ENCODE peak calls at places on chromosomes 6 and 20, in nine cellular contexts. N is body of pancreas; Z is omental fat pad; K is tibial nerve; D is lower leg skin; J is sigmoid colon; P is uterus; H is activated CD8-positive, alpha-beta T cell treated with anti-CD3 and anti-CD28 coated beads for 36 hours; L is mammary epithelial cell. B is an unnamed sample.

GRCh38 chr6:45822269-45822812 is 193.3 kb downstream of the CLIC5 start:
- DNase-seq in N (no peak), Z (no peak), K (no peak), D (no peak), J (no peak), P (no peak), H (peak; percentile 66), L (no peak), B (no peak)

GRCh38 chr6:13307508-13307995 is 20.8 kb downstream of the TBC1D7 start:
- DNase-seq in N (no peak), Z (no peak), K (no peak), D (no peak), J (no peak), P (peak; percentile 41), H (no peak), L (peak; percentile 13), B (no peak)

GRCh38 chr6:116087437-116088027 is 13.1 kb upstream of the NT5DC1 start:
- DNase-seq in N (no peak), Z (no peak), K (no peak), D (no peak), J (no peak), P (no peak), H (no peak), L (peak; percentile 84), B (no peak)

GRCh38 chr20:43925215-43925614 is 10.6 kb downstream of the TOX2 start:
- DNase-seq in N (no peak), Z (no peak), K (no peak), D (no peak), J (no peak), P (no peak), H (peak; percentile 93), L (no peak), B (no peak)

GRCh38 chr6:113558966-113559365 is 298.2 kb upstream of the MARCKS start:
- DNase-seq in N (no peak), Z (no peak), K (no peak), D (no peak), J (no peak), P (no peak), H (no peak), L (peak; percentile 21), B (no peak)

GRCh38 chr6:49348561-49348960 is 114.5 kb downstream of the MMUT start:
- DNase-seq in N (no peak), Z (no peak), K (no peak), D (no peak), J (no peak), P (no peak), H (no peak), L (no peak), B (no peak)

GRCh38 chr20:53579581-53580375 is 13.9 kb downstream of the ZNF217 start:
- DNase-seq in N (peak; percentile 28), Z (no peak), K (no peak), D (peak; percentile 85), J (no peak), P (peak; percentile 33), H (peak; percentile 50), L (peak; percentile 80), B (no peak)

GRCh38 chr6:153090241-153090930 is 40.7 kb downstream of the RGS17 start:
- DNase-seq in N (no peak), Z (no peak), K (no peak), D (no peak), J (no peak), P (no peak), H (no peak), L (peak; percentile 84), B (no peak)

GRCh38 chr6:106757267-106757666 is 127.9 kb downstream of the QRSL1 start:
- DNase-seq in N (peak; percentile 52), Z (no peak), K (no peak), D (no peak), J (no peak), P (no peak), H (no peak), L (no peak), B (no peak)

DNA sequence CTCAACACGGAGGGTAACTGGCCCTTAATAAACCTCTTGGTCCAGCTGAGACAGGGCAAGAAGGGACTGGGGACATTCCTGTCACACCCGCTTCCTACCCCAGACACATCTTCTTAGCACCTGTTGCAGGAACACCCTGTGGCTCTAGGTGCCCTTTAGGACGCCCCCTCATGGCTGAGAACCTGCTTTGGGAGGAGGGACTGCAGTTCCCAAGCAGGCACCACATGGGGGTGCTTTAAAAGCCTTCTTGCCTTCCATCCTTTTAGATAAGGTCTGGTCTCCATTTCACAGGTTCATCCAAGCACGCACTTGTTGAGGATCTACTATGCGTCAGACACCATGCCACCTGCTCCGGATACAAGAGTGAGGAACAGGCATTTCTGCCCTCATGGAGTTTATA is 26.6 kb downstream of the NSFL1C start:
- DNase-seq in N (peak; percentile 16), Z (no peak), K (no peak), D (no peak), J (no peak), P (no peak), H (peak; percentile 60), L (peak; percentile 29), B (no peak)
- TF ChIP-seq CTCF in N (peak; percentile 24), Z (no peak), K (no peak), D (no peak), J (no peak), P (no peak), H (peak; percentile 14), L (peak; percentile 43), B (peak; percentile 12)

GRCh38 chr6:11899645-11900044 is 112.5 kb upstream of the HIVEP1 start:
- DNase-seq in N (no peak), Z (no peak), K (no peak), D (no peak), J (no peak), P (no peak), H (no peak), L (no peak), B (no peak)
- TF ChIP-seq CTCF in N (no peak), Z (no peak), K (no peak), D (no peak), J (no peak), P (no peak), H (no peak), L (no peak), B (no peak)

GRCh38 chr6:57173886-57174510 is 1.9 kb downstream of the BAG2 start:
- DNase-seq in N (no peak), Z (no peak), K (no peak), D (no peak), J (no peak), P (peak; percentile 58), H (no peak), L (peak; percentile 49), B (no peak)

GRCh38 chr6:57174511-57174907 is 2.4 kb downstream of the BAG2 start:
- DNase-seq in N (no peak), Z (no peak), K (no peak), D (no peak), J (no peak), P (no peak), H (no peak), L (no peak), B (no peak)

GRCh38 chr6:57173056-57173885 is 1.1 kb downstream of the BAG2 start:
- DNase-seq in N (peak; percentile 25), Z (no peak), K (no peak), D (no peak), J (no peak), P (no peak), H (peak; percentile 49), L (peak; percentile 32), B (no peak)

GRCh38 chr6:57177545-57178225 is 5.6 kb downstream of the BAG2 start:
- DNase-seq in N (peak; percentile 11), Z (no peak), K (peak; percentile 40), D (peak; percentile 90), J (peak; percentile 93), P (peak; percentile 85), H (no peak), L (no peak), B (peak; percentile 58)

GRCh38 chr6:57172136-57173055 is at the start of gene BAG2:
- DNase-seq in N (peak; percentile 89), Z (peak; percentile 77), K (peak; percentile 70), D (peak; percentile 97), J (peak; percentile 97), P (peak; percentile 97), H (peak; percentile 97), L (peak; percentile 71), B (peak; percentile 86)
- TF ChIP-seq CTCF in N (no peak), Z (no peak), K (peak; percentile 67), D (no peak), J (no peak), P (peak; percentile 15), H (no peak), L (no peak), B (no peak)

DNA sequence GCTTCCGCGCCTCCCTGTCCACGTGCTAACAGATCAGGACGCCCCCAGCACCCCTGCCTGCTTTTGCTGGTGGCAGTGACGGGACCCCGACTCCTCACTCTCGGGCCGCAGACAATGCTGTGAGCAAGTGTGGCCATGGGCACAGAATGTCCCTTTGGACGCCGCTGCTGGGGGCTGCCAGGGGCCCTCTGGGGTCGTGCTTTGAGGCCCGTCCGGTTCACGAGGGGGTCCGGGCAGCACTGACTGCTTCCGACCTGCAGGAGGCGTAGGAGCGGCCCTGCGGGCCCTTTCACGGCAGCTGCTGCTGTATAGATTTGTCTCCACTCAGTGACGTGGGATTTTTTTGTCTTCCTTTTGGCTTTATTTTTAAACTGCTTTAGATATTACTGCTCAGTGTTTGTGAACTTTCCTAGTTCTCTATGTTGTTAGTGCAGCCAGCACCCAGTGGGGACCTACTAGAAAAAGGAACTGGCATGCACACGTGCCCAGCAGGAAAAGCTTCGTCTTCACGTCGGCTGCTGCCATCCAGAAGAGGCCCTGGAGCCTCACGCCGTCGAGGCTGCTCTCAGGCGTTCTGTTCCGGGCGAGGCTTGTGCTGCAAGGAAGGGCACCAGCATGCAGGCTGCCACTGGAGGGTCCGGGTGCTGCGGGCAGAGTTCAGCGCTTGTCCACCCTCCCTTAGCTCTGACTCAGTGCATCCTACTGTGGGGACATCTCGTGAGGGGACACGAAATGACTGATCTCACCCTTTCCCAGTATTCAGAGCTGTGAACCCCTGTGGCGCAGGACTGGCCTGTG is 21.7 kb downstream of the UCKL1 start:
- DNase-seq in N (peak; percentile 6), Z (no peak), K (no peak), D (no peak), J (no peak), P (no peak), H (no peak), L (no peak), B (peak; percentile 50)
- TF ChIP-seq CTCF in N (no peak), Z (no peak), K (no peak), D (no peak), J (no peak), P (no peak), H (peak; percentile 35), L (peak; percentile 12), B (no peak)